ENCODE peak calls at places on chromosomes 13 and 19, in nine cellular contexts. C is GM19239; S is suprapubic skin; U is smooth muscle cell of the brain vasculature; Y is spleen; D is left kidney; P is CD4-positive, alpha-beta T cell; J is stimulated activated CD8-positive, alpha-beta memory T cell treated with anti-CD3 and anti-CD28 coated beads, Interleukin-15, amount 100 ng/mL, for 48 hours; M is heart left ventricle. H is an unnamed sample.

GRCh38 chr13:91381371-91381770 is 17.1 kb upstream of the GPC5 start:
- DNase-seq in Y (no peak), D (peak), J (no peak), P (no peak), M (no peak), C (no peak), S (no peak), U (no peak), H (peak)

GRCh38 chr13:113178070-113178895 is 19.8 kb downstream of the PROZ start:
- DNase-seq in P (no peak), J (no peak), C (no peak), U (no peak), D (no peak), Y (no peak), M (no peak), S (no peak), H (peak)

GRCh38 chr19:50723735-50724521 is 764 bp downstream of the CLEC11A start:
- DNase-seq in M (peak), D (no peak), J (no peak), C (no peak), S (peak), Y (no peak), P (no peak), U (no peak), H (no peak)

GRCh38 chr13:100673831-100674362 is 698 bp downstream of the TMTC4 start:
- DNase-seq in D (peak), U (peak), P (peak), C (peak), M (peak), Y (no peak), J (no peak), S (no peak), H (peak)

GRCh38 chr13:101383595-101383994 is 32.7 kb downstream of the NALCN start:
- DNase-seq in C (no peak), D (no peak), S (no peak), P (no peak), Y (no peak), M (no peak), J (no peak), U (no peak), H (no peak)

GRCh38 chr13:79282976-79283375 is 123.1 kb downstream of the RBM26 start:
- DNase-seq in U (no peak), D (no peak), Y (no peak), P (no peak), J (no peak), C (no peak), M (no peak), S (no peak), H (no peak)

GRCh38 chr13:48188129-48188528 is 44.9 kb upstream of the ITM2B start:
- DNase-seq in U (no peak), D (no peak), J (no peak), Y (no peak), M (no peak), C (no peak), P (no peak), S (no peak), H (no peak)

GRCh38 chr19:3058821-3059314 is 3.4 kb downstream of the TLE5 start:
- DNase-seq in C (no peak), P (no peak), D (no peak), Y (no peak), M (no peak), S (no peak), J (no peak), U (no peak), H (no peak)

GRCh38 chr19:16442386-16443276 is 29.1 kb downstream of the EPS15L1 start:
- DNase-seq in D (peak), P (no peak), C (no peak), U (no peak), Y (no peak), M (no peak), S (no peak), J (no peak), H (no peak)

GRCh38 chr19:5850743-5851293 is 431 bp downstream of the FUT3 start:
- DNase-seq in M (no peak), Y (no peak), J (no peak), U (no peak), D (no peak), C (no peak), P (no peak), S (no peak), H (peak)

GRCh38 chr19:10283301-10283733 is 3.4 kb upstream of the ICAM4 start:
- DNase-seq in D (no peak), S (no peak), Y (no peak), U (no peak), C (no peak), P (no peak), M (no peak), J (no peak), H (no peak)

GRCh38 chr19:38849746-38850230 is at the start of gene HNRNPL:
- DNase-seq in P (peak), C (peak), U (no peak), D (no peak), S (no peak), J (peak), M (peak), Y (peak), H (no peak)

GRCh38 chr13:44148159-44148929 is 225.3 kb upstream of the SERP2 start:
- DNase-seq in J (no peak), U (no peak), S (no peak), Y (no peak), C (no peak), D (no peak), M (no peak), P (no peak), H (peak)

GRCh38 chr13:94154362-94154761 is 325.1 kb downstream of the DCT start:
- DNase-seq in Y (no peak), D (peak), U (no peak), P (no peak), M (no peak), S (no peak), C (no peak), J (no peak), H (peak)

GRCh38 chr13:19810996-19811881 is 28.5 kb upstream of the PSPC1 start:
- DNase-seq in Y (peak), S (no peak), C (no peak), J (no peak), P (no peak), D (no peak), M (no peak), U (no peak), H (no peak)

GRCh38 chr19:18225702-18226468 is at the start of gene PDE4C:
- DNase-seq in C (no peak), J (no peak), S (no peak), M (peak), Y (peak), U (no peak), P (no peak), D (peak), H (no peak)

GRCh38 chr13:60335531-60335930 is 61.5 kb upstream of the TDRD3 start:
- DNase-seq in C (no peak), S (no peak), D (peak), P (no peak), U (no peak), M (no peak), J (no peak), Y (no peak), H (peak)

GRCh38 chr19:22708983-22709382 is 74.9 kb downstream of the ZNF492 start:
- DNase-seq in S (no peak), D (no peak), Y (no peak), C (no peak), M (no peak), P (no peak), U (no peak), J (no peak), H (no peak)

GRCh38 chr19:46303702-46304397 is 7.0 kb downstream of the HIF3A start:
- DNase-seq in U (no peak), S (peak), Y (peak), C (no peak), M (peak), D (peak), J (no peak), P (no peak), H (peak)

GRCh38 chr19:13002389-13002898 is 7.2 kb downstream of the NFIX start:
- DNase-seq in Y (no peak), D (no peak), J (no peak), P (no peak), M (peak), C (no peak), S (peak), U (no peak), H (no peak)

GRCh38 chr13:44108345-44108858 is 228.7 kb downstream of the LACC1 start:
- DNase-seq in P (no peak), D (no peak), U (no peak), S (no peak), Y (no peak), C (no peak), J (no peak), M (no peak), H (peak)

GRCh38 chr13:109910131-109910530 is 123.7 kb upstream of the IRS2 start:
- DNase-seq in D (no peak), U (no peak), S (no peak), C (no peak), J (no peak), P (no peak), M (no peak), Y (no peak), H (no peak)

GRCh38 chr19:33388231-33388816 is 14.8 kb downstream of the CEBPG start:
- DNase-seq in Y (no peak), M (peak), U (no peak), S (peak), D (no peak), C (no peak), J (no peak), P (no peak), H (no peak)

GRCh38 chr19:51195616-51196015 is 29.3 kb upstream of the CD33 start:
- DNase-seq in J (no peak), P (no peak), M (no peak), D (no peak), S (no peak), U (no peak), Y (no peak), C (no peak), H (no peak)

GRCh38 chr19:51551673-51552440 is 19.2 kb upstream of the ZNF175 start:
- DNase-seq in C (no peak), P (no peak), M (no peak), U (no peak), S (no peak), J (no peak), Y (no peak), D (no peak), H (no peak)

GRCh38 chr13:75798353-75799245 is 162.5 kb downstream of the LMO7 start:
- DNase-seq in U (no peak), J (no peak), C (no peak), S (no peak), D (no peak), Y (no peak), M (no peak), P (no peak), H (peak)

GRCh38 chr13:35763805-35764170 is 287.3 kb upstream of the MAB21L1 start:
- DNase-seq in P (no peak), C (no peak), D (no peak), S (no peak), Y (no peak), U (no peak), M (no peak), J (no peak), H (no peak)

GRCh38 chr19:19113040-19113541 is 25.2 kb downstream of the TMEM161A start:
- DNase-seq in Y (no peak), J (no peak), P (no peak), D (peak), M (no peak), U (no peak), C (no peak), S (no peak), H (peak)